ENCODE peak calls at places on chromosomes 16 and 17, in nine cellular contexts. One of them, this sample, is unnamed.

GRCh38 chr17:38328620-38329019 is 15.1 kb downstream of the GPR179 start:
- DNase-seq in PC-9: no peak
- DNase-seq in NCI-H460: no peak
- DNase-seq in NCI-H1436: no peak
- DNase-seq in HT-29: no peak
- DNase-seq in mucosa of gallbladder: no peak
- DNase-seq in EL: no peak
- DNase-seq in T-cell: no peak
- DNase-seq in effector CD4-positive, alpha-beta T cell: no peak
- DNase-seq in this sample: no peak

GRCh38 chr16:8798174-8798527 is 512 bp downstream of the PMM2 start:
- DNase-seq in PC-9: no peak
- DNase-seq in NCI-H460: no peak
- DNase-seq in NCI-H1436: no peak
- DNase-seq in HT-29: no peak
- DNase-seq in mucosa of gallbladder: no peak
- DNase-seq in EL: no peak
- DNase-seq in T-cell: no peak
- DNase-seq in effector CD4-positive, alpha-beta T cell: no peak
- DNase-seq in this sample: no peak

GRCh38 chr16:10114411-10114810 is 67.8 kb downstream of the GRIN2A start:
- DNase-seq in PC-9: no peak
- DNase-seq in NCI-H460: no peak
- DNase-seq in NCI-H1436: no peak
- DNase-seq in HT-29: no peak
- DNase-seq in mucosa of gallbladder: no peak
- DNase-seq in EL: peak; percentile 80
- DNase-seq in T-cell: no peak
- DNase-seq in effector CD4-positive, alpha-beta T cell: no peak
- DNase-seq in this sample: no peak

GRCh38 chr17:80899402-80900268 is 92.0 kb upstream of the CHMP6 start:
- DNase-seq in PC-9: peak; percentile 23
- DNase-seq in NCI-H460: peak; percentile 54
- DNase-seq in NCI-H1436: no peak
- DNase-seq in HT-29: peak; percentile 30
- DNase-seq in mucosa of gallbladder: no peak
- DNase-seq in EL: peak; percentile 39
- DNase-seq in T-cell: peak; percentile 76
- DNase-seq in effector CD4-positive, alpha-beta T cell: peak; percentile 74
- DNase-seq in this sample: peak; percentile 15

GRCh38 chr17:40909755-40910154 is 24.7 kb upstream of the KRT20 start:
- DNase-seq in PC-9: no peak
- DNase-seq in NCI-H460: no peak
- DNase-seq in NCI-H1436: no peak
- DNase-seq in HT-29: no peak
- DNase-seq in mucosa of gallbladder: no peak
- DNase-seq in EL: peak; percentile 81
- DNase-seq in T-cell: no peak
- DNase-seq in effector CD4-positive, alpha-beta T cell: no peak
- DNase-seq in this sample: no peak

GRCh38 chr16:17224859-17225258 is 245.9 kb downstream of the XYLT1 start:
- DNase-seq in PC-9: no peak
- DNase-seq in NCI-H460: no peak
- DNase-seq in NCI-H1436: no peak
- DNase-seq in HT-29: no peak
- DNase-seq in mucosa of gallbladder: peak; percentile 62
- DNase-seq in EL: peak; percentile 55
- DNase-seq in T-cell: peak; percentile 22
- DNase-seq in effector CD4-positive, alpha-beta T cell: no peak
- DNase-seq in this sample: no peak

GRCh38 chr16:56935201-56935600 is 3.3 kb downstream of the HERPUD1 start:
- DNase-seq in PC-9: no peak
- DNase-seq in NCI-H460: no peak
- DNase-seq in NCI-H1436: no peak
- DNase-seq in HT-29: no peak
- DNase-seq in mucosa of gallbladder: no peak
- DNase-seq in EL: no peak
- DNase-seq in T-cell: no peak
- DNase-seq in effector CD4-positive, alpha-beta T cell: no peak
- DNase-seq in this sample: no peak

GRCh38 chr17:28938552-28938951 is 12.8 kb downstream of the PHF12 start:
- DNase-seq in PC-9: no peak
- DNase-seq in NCI-H460: no peak
- DNase-seq in NCI-H1436: no peak
- DNase-seq in HT-29: no peak
- DNase-seq in mucosa of gallbladder: no peak
- DNase-seq in EL: no peak
- DNase-seq in T-cell: no peak
- DNase-seq in effector CD4-positive, alpha-beta T cell: no peak
- DNase-seq in this sample: no peak

GRCh38 chr17:45867702-45868101 is 23.0 kb downstream of the SPPL2C start:
- DNase-seq in PC-9: no peak
- DNase-seq in NCI-H460: no peak
- DNase-seq in NCI-H1436: peak; percentile 38
- DNase-seq in HT-29: no peak
- DNase-seq in mucosa of gallbladder: no peak
- DNase-seq in EL: no peak
- DNase-seq in T-cell: no peak
- DNase-seq in effector CD4-positive, alpha-beta T cell: no peak
- DNase-seq in this sample: no peak

GRCh38 chr17:78558181-78558850 is 18.9 kb downstream of the DNAH17 start:
- DNase-seq in PC-9: no peak
- DNase-seq in NCI-H460: no peak
- DNase-seq in NCI-H1436: no peak
- DNase-seq in HT-29: no peak
- DNase-seq in mucosa of gallbladder: no peak
- DNase-seq in EL: no peak
- DNase-seq in T-cell: no peak
- DNase-seq in effector CD4-positive, alpha-beta T cell: no peak
- DNase-seq in this sample: no peak

GRCh38 chr17:80931421-80932265 is 60.0 kb upstream of the CHMP6 start:
- DNase-seq in PC-9: no peak
- DNase-seq in NCI-H460: no peak
- DNase-seq in NCI-H1436: no peak
- DNase-seq in HT-29: no peak
- DNase-seq in mucosa of gallbladder: no peak
- DNase-seq in EL: peak; percentile 87
- DNase-seq in T-cell: no peak
- DNase-seq in effector CD4-positive, alpha-beta T cell: no peak
- DNase-seq in this sample: no peak

GRCh38 chr16:53135329-53135728 is 80.5 kb downstream of the CHD9 start:
- DNase-seq in PC-9: no peak
- DNase-seq in NCI-H460: no peak
- DNase-seq in NCI-H1436: no peak
- DNase-seq in HT-29: no peak
- DNase-seq in mucosa of gallbladder: no peak
- DNase-seq in EL: no peak
- DNase-seq in T-cell: no peak
- DNase-seq in effector CD4-positive, alpha-beta T cell: no peak
- DNase-seq in this sample: no peak

GRCh38 chr16:2500634-2500936 is 13.2 kb upstream of the ATP6V0C start:
- DNase-seq in PC-9: no peak
- DNase-seq in NCI-H460: no peak
- DNase-seq in NCI-H1436: no peak
- DNase-seq in HT-29: no peak
- DNase-seq in mucosa of gallbladder: no peak
- DNase-seq in EL: no peak
- DNase-seq in T-cell: no peak
- DNase-seq in effector CD4-positive, alpha-beta T cell: no peak
- DNase-seq in this sample: no peak

GRCh38 chr17:4180791-4181190 is 37.8 kb downstream of the CYB5D2 start:
- DNase-seq in PC-9: no peak
- DNase-seq in NCI-H460: no peak
- DNase-seq in NCI-H1436: no peak
- DNase-seq in HT-29: no peak
- DNase-seq in mucosa of gallbladder: no peak
- DNase-seq in EL: no peak
- DNase-seq in T-cell: no peak
- DNase-seq in effector CD4-positive, alpha-beta T cell: no peak
- DNase-seq in this sample: no peak

GRCh38 chr17:65638221-65638940 is 76.9 kb upstream of the AXIN2 start:
- DNase-seq in PC-9: no peak
- DNase-seq in NCI-H460: no peak
- DNase-seq in NCI-H1436: no peak
- DNase-seq in HT-29: no peak
- DNase-seq in mucosa of gallbladder: peak; percentile 15
- DNase-seq in EL: no peak
- DNase-seq in T-cell: no peak
- DNase-seq in effector CD4-positive, alpha-beta T cell: no peak
- DNase-seq in this sample: no peak

GRCh38 chr16:31215287-31216115 is 1.4 kb downstream of the PYDC1 start:
- DNase-seq in PC-9: peak; percentile 79
- DNase-seq in NCI-H460: peak; percentile 69
- DNase-seq in NCI-H1436: peak; percentile 61
- DNase-seq in HT-29: peak; percentile 83
- DNase-seq in mucosa of gallbladder: no peak
- DNase-seq in EL: peak; percentile 70
- DNase-seq in T-cell: no peak
- DNase-seq in effector CD4-positive, alpha-beta T cell: no peak
- DNase-seq in this sample: peak; percentile 66

GRCh38 chr17:67608691-67609090 is 109.0 kb upstream of the NOL11 start:
- DNase-seq in PC-9: peak; percentile 14
- DNase-seq in NCI-H460: no peak
- DNase-seq in NCI-H1436: no peak
- DNase-seq in HT-29: no peak
- DNase-seq in mucosa of gallbladder: no peak
- DNase-seq in EL: peak; percentile 44
- DNase-seq in T-cell: no peak
- DNase-seq in effector CD4-positive, alpha-beta T cell: no peak
- DNase-seq in this sample: no peak

GRCh38 chr17:2852729-2853110 is 56.5 kb downstream of the RAP1GAP2 start:
- DNase-seq in PC-9: no peak
- DNase-seq in NCI-H460: no peak
- DNase-seq in NCI-H1436: no peak
- DNase-seq in HT-29: no peak
- DNase-seq in mucosa of gallbladder: no peak
- DNase-seq in EL: no peak
- DNase-seq in T-cell: no peak
- DNase-seq in effector CD4-positive, alpha-beta T cell: no peak
- DNase-seq in this sample: no peak

GRCh38 chr17:82656266-82656665 is 8.0 kb upstream of the WDR45B start:
- DNase-seq in PC-9: no peak
- DNase-seq in NCI-H460: no peak
- DNase-seq in NCI-H1436: no peak
- DNase-seq in HT-29: no peak
- DNase-seq in mucosa of gallbladder: no peak
- DNase-seq in EL: no peak
- DNase-seq in T-cell: no peak
- DNase-seq in effector CD4-positive, alpha-beta T cell: no peak
- DNase-seq in this sample: no peak

GRCh38 chr17:57781386-57782050 is 36.4 kb upstream of the CCDC182 start:
- DNase-seq in PC-9: no peak
- DNase-seq in NCI-H460: no peak
- DNase-seq in NCI-H1436: no peak
- DNase-seq in HT-29: no peak
- DNase-seq in mucosa of gallbladder: no peak
- DNase-seq in EL: no peak
- DNase-seq in T-cell: no peak
- DNase-seq in effector CD4-positive, alpha-beta T cell: no peak
- DNase-seq in this sample: no peak

GRCh38 chr17:14792751-14793150 is 472.4 kb downstream of the PMP22 start:
- DNase-seq in PC-9: no peak
- DNase-seq in NCI-H460: no peak
- DNase-seq in NCI-H1436: peak; percentile 5
- DNase-seq in HT-29: no peak
- DNase-seq in mucosa of gallbladder: peak; percentile 20
- DNase-seq in EL: no peak
- DNase-seq in T-cell: no peak
- DNase-seq in effector CD4-positive, alpha-beta T cell: no peak
- DNase-seq in this sample: no peak

GRCh38 chr17:61496174-61496956 is 44.1 kb downstream of the TBX4 start:
- DNase-seq in PC-9: no peak
- DNase-seq in NCI-H460: no peak
- DNase-seq in NCI-H1436: no peak
- DNase-seq in HT-29: no peak
- DNase-seq in mucosa of gallbladder: no peak
- DNase-seq in EL: no peak
- DNase-seq in T-cell: no peak
- DNase-seq in effector CD4-positive, alpha-beta T cell: no peak
- DNase-seq in this sample: no peak

GRCh38 chr16:74898667-74899066 is 86.3 kb downstream of the WDR59 start:
- DNase-seq in PC-9: no peak
- DNase-seq in NCI-H460: no peak
- DNase-seq in NCI-H1436: no peak
- DNase-seq in HT-29: no peak
- DNase-seq in mucosa of gallbladder: no peak
- DNase-seq in EL: no peak
- DNase-seq in T-cell: no peak
- DNase-seq in effector CD4-positive, alpha-beta T cell: no peak
- DNase-seq in this sample: no peak

GRCh38 chr16:68400924-68401460 is 47.3 kb downstream of the SMPD3 start:
- DNase-seq in PC-9: no peak
- DNase-seq in NCI-H460: no peak
- DNase-seq in NCI-H1436: no peak
- DNase-seq in HT-29: no peak
- DNase-seq in mucosa of gallbladder: no peak
- DNase-seq in EL: no peak
- DNase-seq in T-cell: peak; percentile 18
- DNase-seq in effector CD4-positive, alpha-beta T cell: no peak
- DNase-seq in this sample: no peak

GRCh38 chr17:62596662-62597061 is 30.8 kb upstream of the MRC2 start:
- DNase-seq in PC-9: no peak
- DNase-seq in NCI-H460: no peak
- DNase-seq in NCI-H1436: no peak
- DNase-seq in HT-29: no peak
- DNase-seq in mucosa of gallbladder: no peak
- DNase-seq in EL: no peak
- DNase-seq in T-cell: no peak
- DNase-seq in effector CD4-positive, alpha-beta T cell: no peak
- DNase-seq in this sample: no peak

GRCh38 chr17:42895185-42895555 is 5.4 kb upstream of the G6PC1 start:
- DNase-seq in PC-9: peak; percentile 36
- DNase-seq in NCI-H460: peak; percentile 12
- DNase-seq in NCI-H1436: no peak
- DNase-seq in HT-29: peak; percentile 42
- DNase-seq in mucosa of gallbladder: peak; percentile 66
- DNase-seq in EL: peak; percentile 85
- DNase-seq in T-cell: no peak
- DNase-seq in effector CD4-positive, alpha-beta T cell: no peak
- DNase-seq in this sample: peak; percentile 70

GRCh38 chr17:82328141-82328993 is 5.2 kb downstream of the SECTM1 start:
- DNase-seq in PC-9: no peak
- DNase-seq in NCI-H460: no peak
- DNase-seq in NCI-H1436: no peak
- DNase-seq in HT-29: no peak
- DNase-seq in mucosa of gallbladder: peak; percentile 56
- DNase-seq in EL: no peak
- DNase-seq in T-cell: no peak
- DNase-seq in effector CD4-positive, alpha-beta T cell: no peak
- DNase-seq in this sample: no peak

GRCh38 chr17:66416207-66416940 is 114.0 kb downstream of the PRKCA start:
- DNase-seq in PC-9: no peak
- DNase-seq in NCI-H460: no peak
- DNase-seq in NCI-H1436: no peak
- DNase-seq in HT-29: no peak
- DNase-seq in mucosa of gallbladder: no peak
- DNase-seq in EL: no peak
- DNase-seq in T-cell: no peak
- DNase-seq in effector CD4-positive, alpha-beta T cell: no peak
- DNase-seq in this sample: no peak

GRCh38 chr16:77171750-77172635 is 19.0 kb upstream of the MON1B start:
- DNase-seq in PC-9: peak; percentile 21
- DNase-seq in NCI-H460: peak; percentile 71
- DNase-seq in NCI-H1436: peak; percentile 33
- DNase-seq in HT-29: peak; percentile 81
- DNase-seq in mucosa of gallbladder: peak; percentile 52
- DNase-seq in EL: peak; percentile 56
- DNase-seq in T-cell: peak; percentile 36
- DNase-seq in effector CD4-positive, alpha-beta T cell: peak; percentile 24
- DNase-seq in this sample: peak; percentile 66

GRCh38 chr17:47621293-47622178 is 28.2 kb upstream of the KPNB1 start:
- DNase-seq in PC-9: peak; percentile 70
- DNase-seq in NCI-H460: peak; percentile 89
- DNase-seq in NCI-H1436: no peak
- DNase-seq in HT-29: peak; percentile 56
- DNase-seq in mucosa of gallbladder: peak; percentile 35
- DNase-seq in EL: peak; percentile 95
- DNase-seq in T-cell: no peak
- DNase-seq in effector CD4-positive, alpha-beta T cell: no peak
- DNase-seq in this sample: peak; percentile 68

GRCh38 chr16:46691720-46692119 is 2.3 kb downstream of the ORC6 start:
- DNase-seq in PC-9: no peak
- DNase-seq in NCI-H460: peak; percentile 16
- DNase-seq in NCI-H1436: no peak
- DNase-seq in HT-29: no peak
- DNase-seq in mucosa of gallbladder: no peak
- DNase-seq in EL: no peak
- DNase-seq in T-cell: no peak
- DNase-seq in effector CD4-positive, alpha-beta T cell: no peak
- DNase-seq in this sample: no peak

This sample was measured in Calu3.